ENCODE peak calls at places on chromosome 9, in five cellular contexts. One of them, this sample, is unnamed.
A peak's percentile ranks its signal among the peaks of the same experiment; 100 is the strongest.

GRCh38 chr9:34737677-34738260 is 27.8 kb upstream of the CCL21 start:
- DNase-seq in neural crest cell: no peak
- DNase-seq in aorta: no peak
- DNase-seq in ACHN: no peak
- DNase-seq in activated CD8-positive, alpha-beta memory T cell treated with anti-CD3 and anti-CD28 coated beads, Interleukin-2, amount 10 ng/mL, durations not matched to agents 7 days and 5 days: no peak
- DNase-seq in this sample: no peak

GRCh38 chr9:111484564-111484878 is 338 bp upstream of the ECPAS start:
- DNase-seq in neural crest cell: no peak
- DNase-seq in aorta: no peak
- DNase-seq in ACHN: no peak
- DNase-seq in activated CD8-positive, alpha-beta memory T cell treated with anti-CD3 and anti-CD28 coated beads, Interleukin-2, amount 10 ng/mL, durations not matched to agents 7 days and 5 days: no peak
- DNase-seq in this sample: no peak

GRCh38 chr9:21974542-21975409 is 19.4 kb downstream of the CDKN2A start:
- DNase-seq in neural crest cell: no peak
- DNase-seq in aorta: peak; percentile 79
- DNase-seq in ACHN: no peak
- DNase-seq in activated CD8-positive, alpha-beta memory T cell treated with anti-CD3 and anti-CD28 coated beads, Interleukin-2, amount 10 ng/mL, durations not matched to agents 7 days and 5 days: no peak
- DNase-seq in this sample: peak; percentile 84

GRCh38 chr9:110031511-110032173 is 176.3 kb downstream of the C9orf152 start:
- DNase-seq in neural crest cell: no peak
- DNase-seq in aorta: no peak
- DNase-seq in ACHN: peak; percentile 62
- DNase-seq in activated CD8-positive, alpha-beta memory T cell treated with anti-CD3 and anti-CD28 coated beads, Interleukin-2, amount 10 ng/mL, durations not matched to agents 7 days and 5 days: no peak
- DNase-seq in this sample: no peak

GRCh38 chr9:136259517-136259813 is 13.9 kb upstream of the QSOX2 start:
- DNase-seq in neural crest cell: no peak
- DNase-seq in aorta: no peak
- DNase-seq in ACHN: no peak
- DNase-seq in activated CD8-positive, alpha-beta memory T cell treated with anti-CD3 and anti-CD28 coated beads, Interleukin-2, amount 10 ng/mL, durations not matched to agents 7 days and 5 days: no peak
- DNase-seq in this sample: no peak

GRCh38 chr9:122397749-122398148 is 26.9 kb downstream of the PTGS1 start:
- DNase-seq in neural crest cell: no peak
- DNase-seq in aorta: no peak
- DNase-seq in ACHN: no peak
- DNase-seq in activated CD8-positive, alpha-beta memory T cell treated with anti-CD3 and anti-CD28 coated beads, Interleukin-2, amount 10 ng/mL, durations not matched to agents 7 days and 5 days: no peak
- DNase-seq in this sample: no peak

GRCh38 chr9:86470326-86470725 is 116.1 kb upstream of the TUT7 start:
- DNase-seq in neural crest cell: no peak
- DNase-seq in aorta: no peak
- DNase-seq in ACHN: no peak
- DNase-seq in activated CD8-positive, alpha-beta memory T cell treated with anti-CD3 and anti-CD28 coated beads, Interleukin-2, amount 10 ng/mL, durations not matched to agents 7 days and 5 days: no peak
- DNase-seq in this sample: no peak

GRCh38 chr9:16023466-16023865 is 470.6 kb downstream of the CCDC171 start:
- DNase-seq in neural crest cell: no peak
- DNase-seq in aorta: no peak
- DNase-seq in ACHN: no peak
- DNase-seq in activated CD8-positive, alpha-beta memory T cell treated with anti-CD3 and anti-CD28 coated beads, Interleukin-2, amount 10 ng/mL, durations not matched to agents 7 days and 5 days: no peak
- DNase-seq in this sample: no peak

GRCh38 chr9:75709698-75710097 is 180.8 kb upstream of the PCSK5 start:
- DNase-seq in neural crest cell: no peak
- DNase-seq in aorta: no peak
- DNase-seq in ACHN: no peak
- DNase-seq in activated CD8-positive, alpha-beta memory T cell treated with anti-CD3 and anti-CD28 coated beads, Interleukin-2, amount 10 ng/mL, durations not matched to agents 7 days and 5 days: no peak
- DNase-seq in this sample: no peak

GRCh38 chr9:91361294-91362201 is at the start of gene AUH:
- DNase-seq in neural crest cell: peak; percentile 85
- DNase-seq in aorta: peak; percentile 96
- DNase-seq in ACHN: peak; percentile 77
- DNase-seq in activated CD8-positive, alpha-beta memory T cell treated with anti-CD3 and anti-CD28 coated beads, Interleukin-2, amount 10 ng/mL, durations not matched to agents 7 days and 5 days: peak; percentile 89
- DNase-seq in this sample: peak; percentile 88

GRCh38 chr9:113898151-113898550 is 22.0 kb downstream of the ZNF618 start:
- DNase-seq in neural crest cell: no peak
- DNase-seq in aorta: no peak
- DNase-seq in ACHN: no peak
- DNase-seq in activated CD8-positive, alpha-beta memory T cell treated with anti-CD3 and anti-CD28 coated beads, Interleukin-2, amount 10 ng/mL, durations not matched to agents 7 days and 5 days: no peak
- DNase-seq in this sample: no peak

GRCh38 chr9:17318821-17319320 is 184.0 kb downstream of the CNTLN start:
- DNase-seq in neural crest cell: no peak
- DNase-seq in aorta: no peak
- DNase-seq in ACHN: no peak
- DNase-seq in activated CD8-positive, alpha-beta memory T cell treated with anti-CD3 and anti-CD28 coated beads, Interleukin-2, amount 10 ng/mL, durations not matched to agents 7 days and 5 days: no peak
- DNase-seq in this sample: no peak

GRCh38 chr9:125024917-125025316 is 84.0 kb upstream of the GOLGA1 start:
- DNase-seq in neural crest cell: no peak
- DNase-seq in aorta: no peak
- DNase-seq in ACHN: no peak
- DNase-seq in activated CD8-positive, alpha-beta memory T cell treated with anti-CD3 and anti-CD28 coated beads, Interleukin-2, amount 10 ng/mL, durations not matched to agents 7 days and 5 days: no peak
- DNase-seq in this sample: no peak

GRCh38 chr9:4292781-4293180 is 7.1 kb downstream of the GLIS3 start:
- DNase-seq in neural crest cell: no peak
- DNase-seq in aorta: no peak
- DNase-seq in ACHN: peak; percentile 45
- DNase-seq in activated CD8-positive, alpha-beta memory T cell treated with anti-CD3 and anti-CD28 coated beads, Interleukin-2, amount 10 ng/mL, durations not matched to agents 7 days and 5 days: no peak
- DNase-seq in this sample: no peak

GRCh38 chr9:123929177-123929869 is 603 bp downstream of the DENND1A start:
- DNase-seq in neural crest cell: no peak
- DNase-seq in aorta: no peak
- DNase-seq in ACHN: no peak
- DNase-seq in activated CD8-positive, alpha-beta memory T cell treated with anti-CD3 and anti-CD28 coated beads, Interleukin-2, amount 10 ng/mL, durations not matched to agents 7 days and 5 days: peak; percentile 47
- DNase-seq in this sample: peak; percentile 49